ENCODE peak calls at places on chromosome 19, in nine cellular contexts. K is dorsolateral prefrontal cortex, M is A172, F is brain microvascular endothelial cell, S is stromal cell of bone marrow, D is pons, X is T-helper 2 cell, U is NCI-H2081, L is ACHN. N is an unnamed sample.

GRCh38 chr19:8357007-8357521 is 6.9 kb upstream of the ANGPTL4 start:
- DNase-seq in K (no peak), M (no peak), F (peak; percentile 84), S (no peak), D (no peak), X (no peak), U (no peak), L (no peak), N (no peak)

GRCh38 chr19:48578891-48579290 is 26.9 kb downstream of the SULT2B1 start:
- DNase-seq in K (no peak), M (no peak), F (peak; percentile 56), S (no peak), D (no peak), X (no peak), U (no peak), L (no peak), N (no peak)

GRCh38 chr19:55913643-55914268 is 18.4 kb downstream of the NLRP13 start:
- DNase-seq in K (no peak), M (peak; percentile 16), F (no peak), S (no peak), D (peak; percentile 1), X (no peak), U (no peak), L (no peak), N (no peak)

GRCh38 chr19:19997656-19998268 is 41.5 kb downstream of the ZNF682 start:
- DNase-seq in K (no peak), M (no peak), F (no peak), S (no peak), D (no peak), X (no peak), U (no peak), L (no peak), N (peak; percentile 6)

GRCh38 chr19:17109962-17110598 is 34.5 kb downstream of the MYO9B start:
- DNase-seq in K (no peak), M (no peak), F (no peak), S (no peak), D (peak; percentile 63), X (no peak), U (no peak), L (no peak), N (peak; percentile 52)

GRCh38 chr19:41705393-41706174 is 2.8 kb upstream of the CEACAM5 start:
- DNase-seq in K (no peak), M (peak; percentile 25), F (no peak), S (no peak), D (no peak), X (no peak), U (no peak), L (peak; percentile 46), N (no peak)

GRCh38 chr19:55134732-55135131 is 14.3 kb downstream of the TNNT1 start:
- DNase-seq in K (no peak), M (no peak), F (no peak), S (no peak), D (no peak), X (no peak), U (no peak), L (no peak), N (no peak)

GRCh38 chr19:50924576-50924975 is 13.4 kb upstream of the KLK4 start:
- DNase-seq in K (no peak), M (no peak), F (no peak), S (no peak), D (no peak), X (no peak), U (no peak), L (no peak), N (no peak)

GRCh38 chr19:47613165-47614146 is 4.5 kb downstream of the BICRA start:
- DNase-seq in K (no peak), M (no peak), F (peak; percentile 49), S (no peak), D (peak; percentile 76), X (no peak), U (no peak), L (peak; percentile 39), N (no peak)